ENCODE peak calls at places on chromosomes 2 and 18, in six cellular contexts. T, X, R, Q, B and E are unnamed samples.

GRCh38 chr2:102032368-102033027 is 40.7 kb downstream of the IL1R2 start:
- DNase-seq in B (no peak), X (peak), T (no peak), Q (no peak), R (no peak), E (no peak)

GRCh38 chr2:196131384-196131861 is 40.0 kb downstream of the STK17B start:
- DNase-seq in X (peak), R (peak), Q (peak), T (no peak), B (peak), E (peak)

GRCh38 chr2:120712180-120712678 is 23.4 kb upstream of the GLI2 start:
- DNase-seq in Q (peak), T (no peak), X (peak), B (peak), R (no peak), E (peak)

GRCh38 chr18:7908686-7909299 is 341.7 kb downstream of the PTPRM start:
- DNase-seq in Q (no peak), T (no peak), B (no peak), R (no peak), X (no peak), E (no peak)

GRCh38 chr2:236959876-236960275 is 125.8 kb upstream of the COPS8 start:
- DNase-seq in T (no peak), Q (no peak), X (no peak), R (no peak), B (no peak), E (no peak)

GRCh38 chr2:225317191-225317590 is 82.3 kb upstream of the NYAP2 start:
- DNase-seq in Q (no peak), T (no peak), X (no peak), R (no peak), B (no peak), E (no peak)

GRCh38 chr2:181356526-181356925 is 100.7 kb upstream of the ITGA4 start:
- DNase-seq in T (no peak), X (no peak), Q (no peak), B (peak), R (no peak), E (no peak)

GRCh38 chr2:102187191-102188150 is 648 bp downstream of the IL1RL2 start:
- DNase-seq in X (peak), T (peak), Q (peak), B (peak), R (no peak), E (peak)

GRCh38 chr2:28618221-28619141 is 122.6 kb downstream of the PLB1 start:
- DNase-seq in B (no peak), X (no peak), T (peak), Q (no peak), R (no peak), E (no peak)

GRCh38 chr2:29398384-29399237 is 283.4 kb downstream of the CLIP4 start:
- DNase-seq in X (no peak), R (no peak), B (peak), T (no peak), Q (peak), E (peak)

GRCh38 chr2:128746356-128746755 is 427.7 kb upstream of the HS6ST1 start:
- DNase-seq in R (no peak), B (peak), X (peak), Q (peak), T (peak), E (peak)

GRCh38 chr2:139940701-139941100 is 1160.5 kb upstream of the NXPH2 start:
- DNase-seq in B (no peak), R (no peak), Q (no peak), T (no peak), X (no peak), E (peak)

GRCh38 chr2:130796280-130796679 is 40.4 kb upstream of the ARHGEF4 start:
- DNase-seq in Q (no peak), T (no peak), X (no peak), R (no peak), B (no peak), E (no peak)

GRCh38 chr2:206084870-206085741 is 868 bp downstream of the INO80D start:
- DNase-seq in T (peak), X (peak), B (peak), R (peak), Q (no peak), E (no peak)

GRCh38 chr2:221969087-221969829 is 329.5 kb downstream of the PAX3 start:
- DNase-seq in X (peak), B (peak), R (peak), Q (peak), T (no peak), E (peak)

GRCh38 chr2:121201796-121202195 is 83.2 kb downstream of the TFCP2L1 start:
- DNase-seq in X (no peak), R (no peak), T (no peak), Q (no peak), B (no peak), E (no peak)

GRCh38 chr18:70249118-70249517 is 39.7 kb upstream of the SOCS6 start:
- DNase-seq in T (no peak), B (peak), X (peak), Q (peak), R (no peak), E (peak)

GRCh38 chr2:23757686-23758433 is 169.1 kb downstream of the ATAD2B start:
- DNase-seq in Q (peak), T (no peak), X (peak), R (no peak), B (peak), E (peak)

GRCh38 chr18:939167-939566 is 34.5 kb downstream of the ADCYAP1 start:
- DNase-seq in X (no peak), T (no peak), R (no peak), Q (no peak), B (peak), E (no peak)

GRCh38 chr2:102438124-102438523 is 15.2 kb downstream of the IL18RAP start:
- DNase-seq in B (no peak), R (no peak), X (no peak), Q (no peak), T (no peak), E (no peak)

GRCh38 chr18:13464432-13465125 is 246.0 kb downstream of the LDLRAD4 start:
- DNase-seq in Q (no peak), R (peak), B (peak), X (no peak), T (no peak), E (no peak)

GRCh38 chr18:50013363-50014138 is 181.4 kb downstream of the MYO5B start:
- DNase-seq in B (peak), R (no peak), X (no peak), Q (no peak), T (no peak), E (peak)

GRCh38 chr2:28525481-28525880 is 29.6 kb downstream of the PLB1 start:
- DNase-seq in T (no peak), R (no peak), X (no peak), B (no peak), Q (no peak), E (no peak)

GRCh38 chr2:226125151-226125550 is 674.5 kb downstream of the IRS1 start:
- DNase-seq in X (peak), Q (no peak), B (no peak), R (no peak), T (no peak), E (no peak)

GRCh38 chr2:239003933-239004636 is 156.2 kb downstream of the TWIST2 start:
- DNase-seq in R (no peak), B (no peak), T (peak), X (no peak), Q (no peak), E (no peak)

DNA sequence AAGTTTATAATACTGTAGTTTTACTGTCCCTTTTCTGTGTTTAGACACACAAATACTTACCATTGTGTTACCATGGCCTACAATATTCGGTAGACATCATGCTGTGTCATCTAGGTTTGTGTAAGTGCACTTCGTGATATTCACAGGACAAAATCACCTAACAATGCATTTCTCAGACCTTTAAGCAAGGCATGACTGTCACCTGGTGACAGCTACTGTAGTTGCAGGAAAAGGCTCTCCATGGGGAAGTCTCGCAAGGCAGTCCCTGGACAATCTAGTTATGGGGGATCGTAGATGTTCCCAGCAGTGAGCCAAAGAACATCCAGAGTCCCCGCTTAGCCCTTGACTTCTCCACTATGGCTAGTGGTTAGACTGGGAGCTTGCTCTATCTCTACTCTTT is 73.1 kb downstream of the EIF2AK3 start:
- DNase-seq in T (no peak), Q (no peak), R (no peak), X (no peak), B (no peak), E (no peak)
- TF ChIP-seq CTCF in T (peak), Q (no peak), R (no peak), X (no peak), B (peak), E (no peak)

GRCh38 chr2:66559672-66560071 is 124.7 kb downstream of the MEIS1 start:
- DNase-seq in B (no peak), T (no peak), X (no peak), R (no peak), Q (no peak), E (no peak)

GRCh38 chr2:66555076-66555475 is 120.2 kb downstream of the MEIS1 start:
- DNase-seq in R (no peak), Q (no peak), T (no peak), X (peak), B (peak), E (peak)

GRCh38 chr2:66550826-66551225 is 115.9 kb downstream of the MEIS1 start:
- DNase-seq in R (no peak), T (no peak), X (no peak), B (no peak), Q (no peak), E (no peak)

GRCh38 chr2:66553370-66553769 is 118.4 kb downstream of the MEIS1 start:
- DNase-seq in X (peak), B (peak), Q (no peak), T (no peak), R (no peak), E (no peak)

GRCh38 chr2:66555511-66556324 is 120.8 kb downstream of the MEIS1 start:
- DNase-seq in Q (no peak), T (no peak), B (peak), X (peak), R (no peak), E (peak)
- H3K4me3 ChIP-seq in Q (peak), T (peak), B (peak), X (peak), R (no peak), E (peak)

GRCh38 chr2:54522624-54523281 is 66.6 kb downstream of the SPTBN1 start:
- DNase-seq in R (peak), T (peak), B (peak), Q (peak), X (peak), E (peak)
- TF ChIP-seq CTCF in R (peak), T (peak), B (peak), Q (peak), X (peak), E (peak)

DNA sequence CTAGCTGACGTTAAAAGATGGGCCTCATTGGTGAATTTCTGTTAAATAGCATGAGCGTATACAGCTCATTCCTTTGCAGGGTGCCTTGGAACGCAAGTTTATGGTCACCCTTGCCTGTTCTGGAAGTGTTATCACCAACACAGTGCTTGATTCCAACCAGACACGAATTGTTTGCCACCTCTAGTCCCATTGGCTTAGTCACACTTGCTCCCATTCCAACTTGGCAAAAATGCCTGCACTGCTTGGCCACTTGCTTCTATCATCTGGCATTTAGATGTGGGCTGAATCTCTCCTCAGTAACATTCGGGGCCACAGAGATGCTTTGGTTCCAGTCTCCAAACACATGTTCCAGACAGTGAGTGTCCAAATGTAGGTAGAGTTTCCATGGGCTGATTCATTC is 27.5 kb upstream of the ACVR1 start:
- DNase-seq in T (no peak), X (no peak), R (no peak), B (no peak), Q (no peak), E (no peak)
- H3K4me3 ChIP-seq in T (no peak), X (no peak), R (no peak), B (no peak), Q (no peak), E (no peak)

GRCh38 chr2:19649107-19649506 is 252.7 kb downstream of the TTC32 start:
- DNase-seq in R (no peak), Q (peak), T (no peak), B (peak), X (peak), E (peak)
- TF ChIP-seq CTCF in R (no peak), Q (peak), T (no peak), B (peak), X (peak), E (peak)

GRCh38 chr2:199455533-199456382 is 2.0 kb downstream of the SATB2 start:
- DNase-seq in X (peak), T (peak), R (peak), B (peak), Q (no peak), E (peak)

GRCh38 chr2:199449455-199449854 is 8.3 kb downstream of the SATB2 start:
- DNase-seq in X (no peak), Q (no peak), B (no peak), T (no peak), R (no peak), E (no peak)

GRCh38 chr2:199455186-199455532 is 2.6 kb downstream of the SATB2 start:
- DNase-seq in R (no peak), T (no peak), Q (no peak), B (no peak), X (no peak), E (no peak)

GRCh38 chr2:199452991-199453379 is 4.8 kb downstream of the SATB2 start:
- DNase-seq in X (no peak), B (no peak), R (no peak), Q (no peak), T (no peak), E (no peak)

DNA sequence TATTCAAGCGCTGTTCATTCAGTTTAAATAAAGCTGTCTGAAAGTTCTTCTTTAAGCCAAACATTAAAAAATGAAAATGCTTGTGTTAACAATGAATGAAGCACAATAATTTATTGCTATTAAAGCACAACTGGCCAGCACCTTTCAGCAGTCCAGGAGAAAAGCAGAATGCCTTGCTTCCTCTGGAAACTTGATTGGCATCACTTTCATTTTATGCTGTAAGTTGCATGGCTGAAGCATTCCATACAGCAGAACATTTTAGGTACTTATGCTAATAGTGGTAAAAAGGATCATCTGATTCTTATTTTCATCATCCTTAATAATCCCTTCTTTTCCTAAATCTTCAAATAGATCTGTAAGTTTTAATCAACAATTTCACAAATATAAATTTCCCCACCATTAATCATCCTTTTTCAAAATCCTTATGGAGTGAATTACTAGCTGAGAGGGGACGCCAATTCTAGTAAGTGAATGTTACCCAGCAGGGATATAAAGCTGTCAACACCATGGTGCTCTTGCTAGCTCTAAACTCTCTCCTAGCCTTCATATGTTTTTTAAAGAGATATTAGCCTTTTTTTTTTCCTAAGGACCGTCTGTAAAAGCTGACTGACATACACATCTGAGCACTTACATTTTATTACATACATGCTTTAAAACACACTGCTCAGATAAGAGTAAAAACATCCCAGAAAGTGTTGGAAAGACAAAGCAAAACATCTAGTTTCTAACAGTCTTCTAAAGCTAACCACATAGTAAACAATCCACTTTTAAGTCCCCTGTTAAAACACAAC is 5.3 kb downstream of the SATB2 start:
- DNase-seq in R (no peak), X (no peak), Q (no peak), B (no peak), T (no peak), E (peak)
- H3K4me3 ChIP-seq in R (peak), X (no peak), Q (no peak), B (no peak), T (no peak), E (no peak)

GRCh38 chr2:212892193-212892592 is 259.2 kb downstream of the IKZF2 start:
- DNase-seq in R (peak), T (no peak), X (peak), Q (peak), B (peak), E (peak)
- TF ChIP-seq CTCF in R (peak), T (no peak), X (peak), Q (peak), B (peak), E (peak)